ENCODE peak calls at places on chromosome 19, in five cellular contexts. D is mesendoderm, P is prostate gland, H is tibial artery, I is aorta. R is an unnamed sample.

GRCh38 chr19:34179066-34179465 is 6.8 kb downstream of the LSM14A start:
- DNase-seq in D (no peak), P (no peak), H (no peak), I (no peak), R (no peak)

GRCh38 chr19:42324655-42325307 is 654 bp upstream of the MEGF8 start:
- DNase-seq in D (no peak), H (no peak), I (no peak), P (no peak), R (no peak)

GRCh38 chr19:39843919-39844793 is 2.0 kb downstream of the FBL start:
- DNase-seq in D (peak; percentile 45), I (no peak), H (no peak), P (no peak), R (no peak)

GRCh38 chr19:33403973-33404304 is 30.4 kb downstream of the CEBPG start:
- DNase-seq in H (no peak), I (no peak), P (no peak), D (no peak), R (no peak)

GRCh38 chr19:47066376-47067214 is 18.2 kb upstream of the TMEM160 start:
- DNase-seq in I (no peak), P (no peak), D (no peak), H (no peak), R (no peak)

GRCh38 chr19:55165952-55166529 is 372 bp downstream of the DNAAF3 start:
- DNase-seq in I (peak; percentile 69), P (no peak), H (no peak), D (peak; percentile 96), R (no peak)

GRCh38 chr19:45769054-45769782 is at the start of gene SIX5:
- DNase-seq in P (peak; percentile 97), D (peak; percentile 99), I (peak; percentile 99), H (peak; percentile 99), R (peak; percentile 82)

GRCh38 chr19:38266981-38267597 is 2.7 kb downstream of the SPINT2 start:
- DNase-seq in P (no peak), H (no peak), I (no peak), D (peak; percentile 62), R (peak; percentile 39)

GRCh38 chr19:16193466-16193865 is 4.2 kb upstream of the AP1M1 start:
- DNase-seq in H (peak; percentile 33), D (peak; percentile 13), I (no peak), P (no peak), R (no peak)

GRCh38 chr19:11331502-11331901 is 8.0 kb downstream of the RAB3D start:
- DNase-seq in H (no peak), D (no peak), P (no peak), I (no peak), R (no peak)

GRCh38 chr19:44738603-44739585 is 9.6 kb upstream of the BCL3 start:
- DNase-seq in P (no peak), H (no peak), D (no peak), I (no peak), R (no peak)

GRCh38 chr19:32622002-32622401 is 41.0 kb downstream of the PDCD5 start:
- DNase-seq in H (no peak), P (no peak), I (no peak), D (no peak), R (no peak)

GRCh38 chr19:20164456-20164855 is 2.6 kb upstream of the ZNF486 start:
- DNase-seq in I (no peak), D (no peak), H (no peak), P (no peak), R (no peak)
- H3K27ac ChIP-seq in I (no peak overlapping the region), D (no peak overlapping the region), H (no peak overlapping the region), P (no peak overlapping the region), R (no peak overlapping the region)

GRCh38 chr19:3975637-3976087 is 4.8 kb upstream of the DAPK3 start:
- DNase-seq in I (no peak), P (no peak), H (no peak), D (no peak), R (no peak)

GRCh38 chr19:3975144-3975543 is 4.2 kb upstream of the DAPK3 start:
- DNase-seq in D (no peak), I (no peak), P (no peak), H (no peak), R (no peak)

GRCh38 chr19:3977242-3978143 is 6.6 kb upstream of the DAPK3 start:
- DNase-seq in I (no peak), P (no peak), D (peak; percentile 62), H (no peak), R (no peak)

GRCh38 chr19:3978145-3978544 is 7.1 kb downstream of the EEF2 start:
- DNase-seq in I (no peak), D (no peak), H (no peak), P (no peak), R (no peak)

GRCh38 chr19:3976495-3977241 is 5.8 kb upstream of the DAPK3 start:
- DNase-seq in D (no peak), P (no peak), I (no peak), H (no peak), R (no peak)
- H3K27ac ChIP-seq in D (no peak overlapping the region), P (no peak overlapping the region), I (no peak overlapping the region), H (peak overlapping the region; percentile 7), R (no peak overlapping the region)

GRCh38 chr19:2055871-2056809 is 5.1 kb upstream of the MKNK2 start:
- DNase-seq in I (peak; percentile 73), D (peak; percentile 78), H (peak; percentile 82), P (peak; percentile 62), R (no peak)

GRCh38 chr19:2056810-2057192 is 5.8 kb upstream of the MKNK2 start:
- DNase-seq in H (no peak), D (no peak), P (no peak), I (no peak), R (no peak)

GRCh38 chr19:2058570-2059421 is 7.8 kb upstream of the MKNK2 start:
- DNase-seq in P (no peak), D (no peak), H (no peak), I (no peak), R (no peak)

GRCh38 chr19:2059422-2060201 is 8.6 kb upstream of the MKNK2 start:
- DNase-seq in D (peak; percentile 83), P (peak; percentile 66), H (peak; percentile 93), I (peak; percentile 80), R (no peak)

GRCh38 chr19:2057484-2058469 is 6.7 kb upstream of the MKNK2 start:
- DNase-seq in I (no peak), H (no peak), P (no peak), D (no peak), R (no peak)
- H3K27ac ChIP-seq in I (no peak overlapping the region), H (peak overlapping the region; percentile 98), P (peak overlapping the region; percentile 100), D (no peak overlapping the region), R (peak overlapping the region; percentile 98)

DNA sequence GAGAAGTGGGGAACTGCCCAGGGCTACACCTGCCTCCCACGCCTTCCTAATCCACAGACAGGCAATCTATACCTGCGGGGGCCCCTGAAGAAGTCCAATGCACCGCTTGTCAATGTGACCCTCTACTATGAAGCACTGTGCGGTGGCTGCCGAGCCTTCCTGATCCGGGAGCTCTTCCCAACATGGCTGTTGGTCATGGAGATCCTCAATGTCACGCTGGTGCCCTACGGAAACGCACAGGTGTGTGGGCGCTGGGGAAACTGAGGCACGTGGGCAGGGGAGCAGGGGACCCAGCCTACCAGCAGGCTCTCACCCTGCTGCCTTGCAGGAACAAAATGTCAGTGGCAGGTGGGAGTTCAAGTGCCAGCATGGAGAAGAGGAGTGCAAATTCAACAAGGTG is 1.4 kb downstream of the IFI30 start:
- DNase-seq in I (no peak), P (no peak), H (no peak), D (no peak), R (no peak)
- H3K27ac ChIP-seq in I (no peak overlapping the region), P (no peak overlapping the region), H (no peak overlapping the region), D (no peak overlapping the region), R (no peak overlapping the region)

GRCh38 chr19:2012941-2013682 is 2.4 kb downstream of the BTBD2 start:
- DNase-seq in H (no peak), I (no peak), P (no peak), D (no peak), R (no peak)

GRCh38 chr19:2013683-2013961 is 1.9 kb downstream of the BTBD2 start:
- DNase-seq in P (no peak), I (no peak), H (no peak), D (no peak), R (no peak)

GRCh38 chr19:2015611-2015950 is at the start of gene BTBD2:
- DNase-seq in H (peak; percentile 78), D (peak; percentile 71), P (peak; percentile 53), I (no peak), R (no peak)

GRCh38 chr19:2014731-2015610 is 543 bp downstream of the BTBD2 start:
- DNase-seq in P (no peak), I (no peak), H (peak; percentile 79), D (peak; percentile 25), R (no peak)

DNA sequence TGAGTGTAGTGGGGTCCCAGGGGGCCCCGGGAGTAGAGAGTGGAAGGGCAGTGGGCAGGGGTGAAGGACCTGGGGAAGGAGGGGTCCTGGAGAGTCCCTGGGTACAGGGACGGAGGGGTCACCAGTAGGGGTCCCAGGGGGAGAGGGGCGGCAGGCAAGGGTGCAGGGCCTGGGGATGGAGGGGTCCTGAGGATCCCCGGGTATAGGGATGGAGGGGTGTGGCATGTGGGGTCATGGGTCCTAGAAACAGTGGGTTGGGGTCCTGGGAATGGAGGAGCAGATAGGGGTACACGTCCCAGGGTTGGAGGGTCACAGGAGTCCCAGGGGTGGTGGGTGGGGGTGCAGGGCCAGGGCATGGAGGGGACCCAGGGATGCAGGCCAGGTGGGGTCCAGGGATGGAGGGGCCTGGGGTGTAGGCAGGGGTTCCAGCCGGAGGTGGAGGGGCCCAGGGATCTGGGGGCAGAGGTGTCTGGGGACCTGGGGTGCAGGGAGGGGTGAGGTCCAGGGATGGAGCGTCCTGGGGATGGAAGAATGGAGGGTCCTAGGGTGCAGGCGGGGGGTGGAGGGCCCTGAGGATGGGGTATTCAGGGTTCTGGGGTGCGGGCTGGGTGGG is 1.3 kb downstream of the BTBD2 start:
- DNase-seq in I (no peak), P (no peak), H (no peak), D (no peak), R (no peak)
- H3K27ac ChIP-seq in I (no peak overlapping the region), P (peak overlapping the region; percentile 67), H (peak overlapping the region; percentile 77), D (no peak overlapping the region), R (no peak overlapping the region)

DNA sequence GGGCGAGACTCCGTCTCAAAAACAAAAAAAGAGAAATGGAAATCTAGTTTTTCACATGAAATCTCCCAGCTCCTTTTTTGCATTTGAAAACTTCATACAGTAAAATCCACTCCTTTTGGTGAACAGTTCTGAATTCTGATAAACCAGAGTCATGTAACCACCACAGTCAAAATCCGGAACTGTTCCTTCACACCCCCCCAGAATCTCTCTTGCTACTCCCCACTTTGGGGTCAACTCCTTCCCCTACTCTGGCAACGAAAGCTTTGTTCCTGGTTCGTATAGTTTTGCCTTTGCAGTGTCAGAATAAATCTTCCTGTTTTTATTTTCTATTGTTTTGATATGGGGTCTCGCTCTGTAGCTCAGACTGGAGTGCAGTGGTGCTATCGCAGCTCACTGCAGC is 23.7 kb downstream of the RCN3 start:
- DNase-seq in P (no peak), D (no peak), I (no peak), H (no peak), R (no peak)
- H3K27ac ChIP-seq in P (no peak overlapping the region), D (no peak overlapping the region), I (no peak overlapping the region), H (no peak overlapping the region), R (no peak overlapping the region)